ENCODE peak calls at places on chromosome 22, in five cellular contexts. W is heart right ventricle, G is fibroblast of lung, C is mesendoderm, P is uterus. H is an unnamed sample. For H3K4me1, the result is how much of the 10 kb centered on the place peaks cover.

GRCh38 chr22:39543095-39543494 is 10.5 kb upstream of the RPS19BP1 start:
- DNase-seq in W (no peak), G (no peak), C (no peak), P (no peak), H (no peak)

GRCh38 chr22:35135165-35135564 is 69.2 kb downstream of the ISX start:
- DNase-seq in W (no peak), G (no peak), C (no peak), P (no peak), H (no peak)

GRCh38 chr22:38412435-38413084 is 42.4 kb downstream of the KCNJ4 start:
- DNase-seq in W (peak), G (no peak), C (no peak), P (peak), H (peak)

GRCh38 chr22:20438066-20438677 is 547 bp upstream of the SCARF2 start:
- DNase-seq in W (no peak), G (peak), C (peak), P (no peak), H (peak)

GRCh38 chr22:37822079-37822833 is 926 bp upstream of the GALR3 start:
- DNase-seq in W (no peak), G (no peak), C (peak), P (no peak), H (no peak)

GRCh38 chr22:42856179-42856864 is 751 bp downstream of the ARFGAP3 start:
- DNase-seq in W (peak), G (peak), C (peak), P (peak), H (no peak)

GRCh38 chr22:35917651-35918050 is 111.0 kb downstream of the RBFOX2 start:
- DNase-seq in W (no peak), G (no peak), C (no peak), P (no peak), H (no peak)

GRCh38 chr22:37228106-37229011 is 15.7 kb downstream of the RAC2 start:
- DNase-seq in W (no peak), G (no peak), C (no peak), P (no peak), H (no peak)

GRCh38 chr22:25403284-25403606 is 161.2 kb upstream of the GRK3 start:
- DNase-seq in W (no peak), G (peak), C (no peak), P (no peak), H (no peak)

GRCh38 chr22:36606114-36606513 is 77.1 kb upstream of the EIF3D start:
- DNase-seq in W (peak), G (no peak), C (no peak), P (no peak), H (no peak)

GRCh38 chr22:43922123-43922522 is 1.5 kb upstream of the PNPLA3 start:
- DNase-seq in W (no peak), G (no peak), C (peak), P (no peak), H (no peak)

GRCh38 chr22:23414727-23415489 is 165.2 kb downstream of the IGLL1 start:
- DNase-seq in W (no peak), G (no peak), C (no peak), P (no peak), H (peak)

GRCh38 chr22:40050258-40050657 is 55.5 kb downstream of the FAM83F start:
- DNase-seq in W (no peak), G (no peak), C (no peak), P (no peak), H (no peak)

GRCh38 chr22:45805413-45805812 is 133.8 kb downstream of the ATXN10 start:
- DNase-seq in W (no peak), G (peak), C (no peak), P (no peak), H (no peak)

GRCh38 chr22:32839776-32840571 is 38.5 kb downstream of the TIMP3 start:
- DNase-seq in W (no peak), G (no peak), C (no peak), P (peak), H (no peak)

GRCh38 chr22:32844251-32844650 is 42.7 kb downstream of the TIMP3 start:
- DNase-seq in W (no peak), G (no peak), C (no peak), P (no peak), H (no peak)

GRCh38 chr22:32841175-32841574 is 39.7 kb downstream of the TIMP3 start:
- DNase-seq in W (no peak), G (no peak), C (no peak), P (no peak), H (no peak)

GRCh38 chr22:32842486-32842885 is 41.0 kb downstream of the TIMP3 start:
- DNase-seq in W (no peak), G (no peak), C (no peak), P (no peak), H (no peak)

GRCh38 chr22:32843300-32843699 is 41.8 kb downstream of the TIMP3 start:
- DNase-seq in W (no peak), G (no peak), C (no peak), P (no peak), H (no peak)
- H3K4me1 ChIP-seq in W (half or more), G (under half), C (under half), P (under half), H (half or more)

GRCh38 chr22:30249049-30250038 is 2.8 kb upstream of the LIF start:
- DNase-seq in W (peak), G (peak), C (no peak), P (peak), H (no peak)
- H3K4me1 ChIP-seq in W (half or more), G (half or more), C (under half), P (under half), H (half or more)

GRCh38 chr22:21858025-21858764 is 9.2 kb downstream of the MAPK1 start:
- DNase-seq in W (no peak), G (no peak), C (no peak), P (no peak), H (no peak)

GRCh38 chr22:21861856-21862255 is 5.6 kb downstream of the MAPK1 start:
- DNase-seq in W (no peak), G (no peak), C (no peak), P (no peak), H (no peak)

GRCh38 chr22:21862386-21863242 is 4.8 kb downstream of the MAPK1 start:
- DNase-seq in W (no peak), G (no peak), C (no peak), P (no peak), H (no peak)

GRCh38 chr22:21861290-21861848 is 6.1 kb downstream of the MAPK1 start:
- DNase-seq in W (no peak), G (no peak), C (no peak), P (no peak), H (no peak)

DNA sequence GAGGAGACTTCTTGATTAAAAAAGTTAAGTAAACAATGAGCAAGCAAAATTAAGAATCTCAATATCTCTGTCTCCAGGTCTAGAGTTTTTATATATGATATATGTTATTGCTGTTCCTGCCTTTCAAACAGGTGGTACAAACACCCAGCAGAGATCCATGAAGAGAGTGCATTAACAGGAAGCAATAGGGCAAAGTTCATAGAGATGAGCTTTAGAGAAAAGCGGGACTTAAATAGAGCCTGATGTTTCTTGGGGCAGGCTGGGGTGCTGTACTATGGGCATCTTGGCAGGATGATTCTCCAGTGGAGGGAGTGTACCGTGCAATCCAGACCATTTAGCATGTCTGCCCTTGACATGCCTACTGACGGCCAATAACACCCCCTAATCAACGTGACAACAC is 6.8 kb downstream of the MAPK1 start:
- DNase-seq in W (no peak), G (no peak), C (no peak), P (no peak), H (no peak)
- H3K4me1 ChIP-seq in W (half or more), G (under half), C (under half), P (under half), H (half or more)

DNA sequence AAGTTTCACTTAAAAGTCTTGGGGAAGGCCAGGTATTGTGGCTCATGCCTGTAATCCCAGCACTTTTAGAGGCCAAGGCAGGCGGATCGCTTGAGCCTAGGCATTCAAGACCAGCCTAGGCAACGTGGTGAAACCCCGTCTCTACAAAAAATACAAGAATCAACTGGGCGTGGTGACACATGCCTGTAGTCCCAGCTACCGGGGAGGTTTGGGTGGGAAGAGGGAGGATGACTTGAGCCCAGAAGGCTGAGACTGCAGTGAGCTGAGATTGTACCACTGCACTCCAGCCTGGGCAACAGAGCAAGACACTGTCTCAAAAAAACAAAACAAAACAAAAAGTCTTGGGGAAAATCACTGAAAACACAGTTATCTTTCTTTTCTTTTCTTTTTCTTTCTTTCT is 15.4 kb upstream of the XBP1 start:
- DNase-seq in W (no peak), G (no peak), C (no peak), P (no peak), H (no peak)
- H3K4me1 ChIP-seq in W (half or more), G (under half), C (under half), P (under half), H (under half)

DNA sequence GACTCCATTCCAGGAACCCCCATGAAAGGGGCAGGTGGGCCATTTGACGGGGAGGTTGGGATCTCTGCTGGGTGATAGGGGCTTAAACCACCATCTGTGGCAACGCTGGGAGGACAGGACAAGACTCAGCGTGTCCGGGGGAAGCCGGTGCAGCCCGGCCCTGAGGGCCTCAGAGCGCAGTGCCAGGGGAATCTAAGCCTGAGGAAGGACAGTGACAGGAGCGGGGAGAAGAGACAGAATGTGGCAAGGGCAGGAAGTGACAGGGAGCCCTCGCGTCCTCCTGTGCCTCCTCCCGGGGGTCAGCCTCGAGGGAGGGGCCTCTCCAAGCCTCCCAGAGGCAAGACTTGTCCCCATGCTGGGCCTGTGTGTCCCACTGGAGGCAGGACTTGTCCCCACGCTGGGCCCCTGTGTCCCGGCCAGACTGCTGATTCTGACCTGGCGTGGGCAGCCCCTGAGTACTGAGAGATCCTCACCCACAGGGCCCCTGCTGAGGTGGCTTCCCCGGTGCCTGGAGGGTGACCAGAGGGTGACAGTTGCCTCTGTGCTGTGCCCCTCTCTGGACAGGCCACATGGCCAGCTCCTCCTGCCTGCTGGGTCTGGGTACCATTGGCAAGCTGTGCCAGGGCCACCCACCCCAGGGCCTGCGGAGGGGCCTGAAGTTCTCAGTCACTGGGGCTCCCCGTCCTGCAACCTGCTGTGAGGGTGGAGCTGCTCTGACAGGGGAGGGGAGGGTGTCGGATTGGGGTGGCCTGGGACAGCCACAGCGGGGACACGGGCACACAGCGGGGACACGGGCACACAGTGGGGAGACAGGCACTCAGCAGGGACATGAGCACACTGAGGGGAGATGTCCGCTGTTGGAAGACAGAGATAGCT is 676.2 kb downstream of the BRD1 start:
- DNase-seq in W (no peak), G (no peak), C (no peak), P (no peak), H (peak)
- H3K4me1 ChIP-seq in W (under half), G (under half), C (under half), P (under half), H (under half)

DNA sequence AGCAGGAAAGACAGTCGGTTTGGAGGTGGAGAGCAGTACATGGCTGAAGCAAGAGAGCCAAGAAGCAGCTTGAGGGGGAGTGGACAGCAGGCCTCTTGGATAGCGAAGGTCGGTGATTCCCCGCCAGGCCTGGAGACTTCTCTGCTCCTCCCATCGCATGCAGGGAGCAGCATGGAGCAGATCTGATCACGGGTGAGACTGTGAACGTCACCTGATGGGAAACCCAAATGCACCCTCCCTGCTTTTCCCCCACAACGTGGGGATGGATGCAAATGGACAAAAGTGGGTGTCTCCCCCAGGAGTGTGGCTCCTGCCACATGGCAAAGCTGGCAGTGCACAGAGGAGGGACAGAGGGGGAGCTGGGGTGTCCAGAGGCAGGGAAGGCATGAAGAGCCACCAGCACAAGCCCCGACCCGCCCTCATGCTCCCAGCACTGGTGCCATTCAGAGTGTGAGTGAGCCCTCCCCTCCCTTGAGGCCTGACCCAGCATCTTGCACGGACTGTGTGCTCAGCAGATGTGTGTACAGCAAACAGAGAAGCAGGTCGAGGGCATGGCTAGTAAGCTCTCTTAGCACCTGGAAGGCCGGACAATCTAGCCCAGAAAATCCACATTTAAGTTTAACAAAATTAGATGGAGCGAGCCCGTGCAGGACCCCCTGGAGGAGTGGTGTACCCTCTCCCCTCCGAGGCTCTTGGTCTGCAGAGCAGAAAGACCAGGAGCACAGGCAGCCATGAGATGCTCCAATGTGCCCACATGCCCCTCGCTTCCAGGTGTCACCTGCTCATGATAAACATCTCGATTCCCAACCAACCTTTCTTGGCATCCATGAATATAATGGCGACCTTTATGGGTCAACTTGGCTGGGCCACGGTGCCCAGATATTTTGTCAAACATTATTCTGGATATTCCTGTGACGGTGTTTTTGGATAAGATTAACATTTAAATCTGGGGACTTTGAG is 661.7 kb downstream of the TBC1D22A start:
- DNase-seq in W (no peak), G (no peak), C (no peak), P (no peak), H (no peak)
- H3K4me1 ChIP-seq in W (under half), G (under half), C (under half), P (under half), H (under half)

GRCh38 chr22:28937206-28938025 is 54.0 kb downstream of the ZNRF3 start:
- DNase-seq in W (no peak), G (no peak), C (no peak), P (no peak), H (no peak)
- H3K4me1 ChIP-seq in W (under half), G (under half), C (under half), P (under half), H (under half)

H was measured in suprapubic skin.